ENCODE peak calls at places on chromosome 2, in four cellular contexts. One of them, this sample, is unnamed.

GRCh38 chr2:180707867-180708205 is 272.6 kb upstream of the UBE2E3 start:
- DNase-seq in coronary artery: no peak
- DNase-seq in effector memory CD4-positive, alpha-beta T cell: no peak
- DNase-seq in tibial nerve: no peak
- DNase-seq in this sample: peak; percentile 52

GRCh38 chr2:71531522-71532047 is 78.2 kb downstream of the DYSF start:
- DNase-seq in coronary artery: no peak
- DNase-seq in effector memory CD4-positive, alpha-beta T cell: no peak
- DNase-seq in tibial nerve: no peak
- DNase-seq in this sample: no peak

GRCh38 chr2:218285604-218286003 is 6.7 kb downstream of the TMBIM1 start:
- DNase-seq in coronary artery: peak; percentile 90
- DNase-seq in effector memory CD4-positive, alpha-beta T cell: no peak
- DNase-seq in tibial nerve: no peak
- DNase-seq in this sample: no peak

GRCh38 chr2:116810071-116810470 is 1004.4 kb upstream of the DDX18 start:
- DNase-seq in coronary artery: no peak
- DNase-seq in effector memory CD4-positive, alpha-beta T cell: no peak
- DNase-seq in tibial nerve: no peak
- DNase-seq in this sample: no peak

GRCh38 chr2:219570194-219570923 is 980 bp downstream of the OBSL1 start:
- DNase-seq in coronary artery: no peak
- DNase-seq in effector memory CD4-positive, alpha-beta T cell: no peak
- DNase-seq in tibial nerve: no peak
- DNase-seq in this sample: no peak

GRCh38 chr2:455913-456312 is 168.0 kb upstream of the ALKAL2 start:
- DNase-seq in coronary artery: no peak
- DNase-seq in effector memory CD4-positive, alpha-beta T cell: no peak
- DNase-seq in tibial nerve: no peak
- DNase-seq in this sample: no peak

GRCh38 chr2:12824304-12824761 is 107.6 kb downstream of the TRIB2 start:
- DNase-seq in coronary artery: no peak
- DNase-seq in effector memory CD4-positive, alpha-beta T cell: no peak
- DNase-seq in tibial nerve: no peak
- DNase-seq in this sample: no peak

GRCh38 chr2:7950035-7950612 is 731.7 kb upstream of the ID2 start:
- DNase-seq in coronary artery: no peak
- DNase-seq in effector memory CD4-positive, alpha-beta T cell: no peak
- DNase-seq in tibial nerve: no peak
- DNase-seq in this sample: no peak

GRCh38 chr2:237878321-237879057 is 19.1 kb downstream of the RAMP1 start:
- DNase-seq in coronary artery: peak; percentile 70
- DNase-seq in effector memory CD4-positive, alpha-beta T cell: no peak
- DNase-seq in tibial nerve: no peak
- DNase-seq in this sample: no peak

GRCh38 chr2:217289909-217290283 is 430.0 kb upstream of the TNP1 start:
- DNase-seq in coronary artery: no peak
- DNase-seq in effector memory CD4-positive, alpha-beta T cell: no peak
- DNase-seq in tibial nerve: no peak
- DNase-seq in this sample: no peak

GRCh38 chr2:57376985-57377384 is 669.6 kb upstream of the VRK2 start:
- DNase-seq in coronary artery: no peak
- DNase-seq in effector memory CD4-positive, alpha-beta T cell: no peak
- DNase-seq in tibial nerve: no peak
- DNase-seq in this sample: no peak

GRCh38 chr2:240212425-240213225 is 72.2 kb upstream of the OTOS start:
- DNase-seq in coronary artery: no peak
- DNase-seq in effector memory CD4-positive, alpha-beta T cell: no peak
- DNase-seq in tibial nerve: no peak
- DNase-seq in this sample: no peak

GRCh38 chr2:190578158-190579057 is 43.9 kb upstream of the NEMP2 start:
- DNase-seq in coronary artery: no peak
- DNase-seq in effector memory CD4-positive, alpha-beta T cell: no peak
- DNase-seq in tibial nerve: no peak
- DNase-seq in this sample: no peak

GRCh38 chr2:204973546-204974071 is 428.3 kb downstream of the PARD3B start:
- DNase-seq in coronary artery: no peak
- DNase-seq in effector memory CD4-positive, alpha-beta T cell: no peak
- DNase-seq in tibial nerve: no peak
- DNase-seq in this sample: no peak

GRCh38 chr2:167406558-167406957 is 518.3 kb downstream of the XIRP2 start:
- DNase-seq in coronary artery: no peak
- DNase-seq in effector memory CD4-positive, alpha-beta T cell: no peak
- DNase-seq in tibial nerve: no peak
- DNase-seq in this sample: no peak

GRCh38 chr2:190376591-190377245 is 31.4 kb upstream of the MFSD6 start:
- DNase-seq in coronary artery: no peak
- DNase-seq in effector memory CD4-positive, alpha-beta T cell: no peak
- DNase-seq in tibial nerve: no peak
- DNase-seq in this sample: no peak

GRCh38 chr2:217463402-217464075 is 539.3 kb downstream of the TNS1 start:
- DNase-seq in coronary artery: no peak
- DNase-seq in effector memory CD4-positive, alpha-beta T cell: no peak
- DNase-seq in tibial nerve: no peak
- DNase-seq in this sample: no peak

GRCh38 chr2:28753043-28753683 is 1.5 kb downstream of the PPP1CB start:
- DNase-seq in coronary artery: no peak
- DNase-seq in effector memory CD4-positive, alpha-beta T cell: no peak
- DNase-seq in tibial nerve: peak; percentile 53
- DNase-seq in this sample: no peak

GRCh38 chr2:229344151-229344551 is 73.1 kb upstream of the PID1 start:
- DNase-seq in coronary artery: no peak
- DNase-seq in effector memory CD4-positive, alpha-beta T cell: no peak
- DNase-seq in tibial nerve: no peak
- DNase-seq in this sample: no peak

GRCh38 chr2:45813003-45813601 is 161.6 kb downstream of the PRKCE start:
- DNase-seq in coronary artery: no peak
- DNase-seq in effector memory CD4-positive, alpha-beta T cell: no peak
- DNase-seq in tibial nerve: no peak
- DNase-seq in this sample: no peak

GRCh38 chr2:63440612-63441011 is 147.7 kb downstream of the WDPCP start:
- DNase-seq in coronary artery: no peak
- DNase-seq in effector memory CD4-positive, alpha-beta T cell: no peak
- DNase-seq in tibial nerve: no peak
- DNase-seq in this sample: no peak

GRCh38 chr2:26769501-26769850 is 5.4 kb downstream of the SLC35F6 start:
- DNase-seq in coronary artery: no peak
- DNase-seq in effector memory CD4-positive, alpha-beta T cell: no peak
- DNase-seq in tibial nerve: no peak
- DNase-seq in this sample: no peak

GRCh38 chr2:26767129-26767528 is 3.0 kb downstream of the SLC35F6 start:
- DNase-seq in coronary artery: no peak
- DNase-seq in effector memory CD4-positive, alpha-beta T cell: no peak
- DNase-seq in tibial nerve: no peak
- DNase-seq in this sample: no peak

GRCh38 chr2:26770986-26771586 is 7.0 kb downstream of the SLC35F6 start:
- DNase-seq in coronary artery: no peak
- DNase-seq in effector memory CD4-positive, alpha-beta T cell: no peak
- DNase-seq in tibial nerve: peak; percentile 88
- DNase-seq in this sample: peak; percentile 52

GRCh38 chr2:26767894-26768487 is 3.9 kb downstream of the SLC35F6 start:
- DNase-seq in coronary artery: no peak
- DNase-seq in effector memory CD4-positive, alpha-beta T cell: no peak
- DNase-seq in tibial nerve: no peak
- DNase-seq in this sample: no peak

DNA sequence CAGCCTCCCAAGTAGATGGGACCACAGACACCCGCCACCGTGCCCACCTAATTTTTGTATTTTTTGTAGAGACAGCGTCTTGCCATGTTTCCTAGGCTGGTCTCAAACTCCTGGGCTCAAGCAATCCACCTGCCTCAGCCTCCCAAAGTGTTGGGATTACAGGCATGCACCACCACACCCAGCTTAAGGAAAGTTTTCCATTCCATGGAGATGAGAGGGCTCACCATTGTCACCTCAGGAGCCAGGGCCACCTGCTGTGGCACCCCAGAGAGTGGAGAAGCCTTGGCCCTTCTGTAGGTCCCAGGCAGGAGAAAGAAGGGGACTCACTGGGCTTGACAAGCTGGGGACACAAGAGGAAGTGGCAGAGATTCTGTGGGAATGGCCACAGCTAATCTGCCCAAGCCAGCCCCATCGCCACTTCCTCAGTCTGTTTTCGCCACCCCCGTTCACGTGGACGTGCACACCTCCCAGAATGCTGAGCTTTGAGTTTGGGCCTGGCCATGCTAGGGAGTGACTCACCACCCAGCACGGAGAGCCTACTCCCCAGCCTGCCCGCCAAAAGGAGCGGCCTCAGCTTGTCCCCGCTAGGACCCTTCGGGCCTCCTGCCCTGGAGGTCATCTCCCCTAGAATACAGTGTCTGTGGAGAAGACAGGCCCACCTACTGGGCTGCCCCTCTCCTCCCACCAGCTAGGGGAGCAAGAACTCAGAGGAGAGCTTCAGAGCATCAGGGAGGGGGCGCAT is 4.8 kb downstream of the SLC35F6 start:
- DNase-seq in coronary artery: peak; percentile 89
- DNase-seq in effector memory CD4-positive, alpha-beta T cell: no peak
- DNase-seq in tibial nerve: peak; percentile 66
- DNase-seq in this sample: no peak
- H3K4me3 ChIP-seq in coronary artery: peak overlapping the region; percentile 48
- H3K4me3 ChIP-seq in effector memory CD4-positive, alpha-beta T cell: no peak overlapping the region
- H3K4me3 ChIP-seq in tibial nerve: no peak overlapping the region
- H3K4me3 ChIP-seq in this sample: no peak overlapping the region

GRCh38 chr2:192579965-192580700 is 385.4 kb upstream of the TMEFF2 start:
- DNase-seq in coronary artery: no peak
- DNase-seq in effector memory CD4-positive, alpha-beta T cell: no peak
- DNase-seq in tibial nerve: no peak
- DNase-seq in this sample: no peak

GRCh38 chr2:192571636-192572035 is 376.9 kb upstream of the TMEFF2 start:
- DNase-seq in coronary artery: no peak
- DNase-seq in effector memory CD4-positive, alpha-beta T cell: no peak
- DNase-seq in tibial nerve: no peak
- DNase-seq in this sample: no peak

GRCh38 chr2:192578780-192579179 is 384.0 kb upstream of the TMEFF2 start:
- DNase-seq in coronary artery: no peak
- DNase-seq in effector memory CD4-positive, alpha-beta T cell: no peak
- DNase-seq in tibial nerve: no peak
- DNase-seq in this sample: no peak

GRCh38 chr2:192570786-192571185 is 376.1 kb upstream of the TMEFF2 start:
- DNase-seq in coronary artery: no peak
- DNase-seq in effector memory CD4-positive, alpha-beta T cell: no peak
- DNase-seq in tibial nerve: no peak
- DNase-seq in this sample: no peak

DNA sequence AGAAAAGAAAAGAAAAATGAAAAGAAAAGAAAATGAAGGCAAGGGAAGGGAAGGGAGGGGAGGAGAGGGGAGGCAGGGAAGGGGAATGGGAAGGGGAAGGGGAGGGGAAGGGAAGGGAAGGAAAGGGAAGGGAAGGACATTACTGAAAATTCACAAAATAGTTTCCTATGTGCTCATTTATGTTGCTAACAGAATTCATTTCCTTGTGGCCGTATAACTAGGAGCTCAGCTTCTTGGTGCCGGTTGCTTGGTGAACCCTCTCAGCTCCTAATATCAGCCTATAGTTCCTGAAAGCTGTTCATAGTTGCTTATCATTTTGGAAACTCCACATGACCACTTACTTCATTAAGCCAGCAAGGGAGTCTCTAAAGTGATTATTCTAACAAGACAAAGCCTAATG is 379.8 kb upstream of the TMEFF2 start:
- DNase-seq in coronary artery: no peak
- DNase-seq in effector memory CD4-positive, alpha-beta T cell: no peak
- DNase-seq in tibial nerve: no peak
- DNase-seq in this sample: no peak
- H3K4me3 ChIP-seq in coronary artery: no peak overlapping the region
- H3K4me3 ChIP-seq in effector memory CD4-positive, alpha-beta T cell: no peak overlapping the region
- H3K4me3 ChIP-seq in tibial nerve: no peak overlapping the region
- H3K4me3 ChIP-seq in this sample: no peak overlapping the region

DNA sequence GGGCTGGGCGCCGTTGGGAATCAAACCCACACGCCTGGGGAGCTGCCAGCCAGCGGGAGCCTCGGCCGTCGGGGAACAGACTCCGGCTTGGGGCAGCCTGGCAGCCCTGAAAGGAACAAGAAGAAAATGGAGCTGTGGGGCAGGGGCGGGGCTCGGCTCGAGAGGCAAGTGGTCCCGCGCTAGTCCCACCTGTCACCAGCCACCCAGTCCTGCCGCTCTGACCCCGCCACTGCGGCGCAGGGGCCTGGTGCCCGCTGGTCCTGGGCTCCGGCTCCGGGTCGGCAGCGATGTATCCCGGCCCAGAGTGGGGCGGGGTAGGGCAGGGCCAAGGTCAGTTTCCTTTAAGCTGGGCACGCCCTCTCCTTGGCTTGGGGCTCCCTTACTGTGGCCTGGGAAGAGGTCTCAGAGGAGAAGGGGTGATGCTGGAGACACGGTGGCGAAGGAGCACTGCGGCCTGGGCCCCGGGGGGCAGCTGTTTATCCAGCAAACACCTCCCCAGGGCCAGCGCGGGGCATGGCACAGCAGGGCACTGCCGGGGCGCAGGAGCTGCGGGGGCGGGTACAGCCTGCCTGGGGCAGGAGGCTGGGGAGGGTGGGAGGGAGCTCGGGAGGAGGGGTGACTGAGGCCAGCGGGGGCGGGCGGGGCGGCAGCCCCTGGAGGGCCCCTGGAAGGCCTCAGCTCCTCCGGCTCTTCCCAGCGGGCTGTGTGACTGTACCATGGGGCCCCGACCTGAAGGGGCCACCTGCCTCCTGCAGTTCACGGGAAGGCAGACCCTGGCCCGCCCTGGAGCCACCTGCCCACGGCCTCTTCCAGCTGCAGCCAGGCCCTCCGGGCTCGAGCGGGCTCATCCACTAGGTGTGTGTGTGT is 15.6 kb downstream of the ODC1 start:
- DNase-seq in coronary artery: no peak
- DNase-seq in effector memory CD4-positive, alpha-beta T cell: no peak
- DNase-seq in tibial nerve: no peak
- DNase-seq in this sample: no peak
- H3K4me3 ChIP-seq in coronary artery: peak overlapping the region; percentile 64
- H3K4me3 ChIP-seq in effector memory CD4-positive, alpha-beta T cell: peak overlapping the region; percentile 38
- H3K4me3 ChIP-seq in tibial nerve: no peak overlapping the region
- H3K4me3 ChIP-seq in this sample: no peak overlapping the region

GRCh38 chr2:3345621-3346020 is 32.0 kb downstream of the EIPR1 start:
- DNase-seq in coronary artery: no peak
- DNase-seq in effector memory CD4-positive, alpha-beta T cell: no peak
- DNase-seq in tibial nerve: no peak
- DNase-seq in this sample: no peak
- H3K4me3 ChIP-seq in coronary artery: no peak overlapping the region
- H3K4me3 ChIP-seq in effector memory CD4-positive, alpha-beta T cell: no peak overlapping the region
- H3K4me3 ChIP-seq in tibial nerve: no peak overlapping the region
- H3K4me3 ChIP-seq in this sample: no peak overlapping the region